ENCODE peak calls at places on chromosomes 5 and 9, in six cellular contexts. Q, Y, N, E, C and D are unnamed samples.

GRCh38 chr5:137292461-137293025 is 206.6 kb downstream of the SPOCK1 start:
- DNase-seq in E (no peak), Q (no peak), N (no peak), C (no peak), Y (no peak), D (no peak)

GRCh38 chr5:74919487-74919886 is 53.3 kb upstream of the FAM169A start:
- DNase-seq in Y (no peak), E (no peak), N (no peak), Q (peak; percentile 62), C (peak; percentile 7), D (no peak)

GRCh38 chr5:179254638-179255271 is 90.5 kb downstream of the ADAMTS2 start:
- DNase-seq in C (no peak), Q (no peak), E (no peak), N (no peak), Y (no peak), D (peak; percentile 45)

GRCh38 chr9:7979591-7979990 is 180.0 kb upstream of the DMAC1 start:
- DNase-seq in Y (no peak), C (no peak), E (no peak), N (no peak), Q (no peak), D (no peak)

GRCh38 chr5:36801521-36801920 is 75.0 kb upstream of the NIPBL start:
- DNase-seq in Y (no peak), N (no peak), Q (no peak), C (no peak), E (no peak), D (no peak)

GRCh38 chr5:158154226-158155005 is 295.5 kb upstream of the CLINT1 start:
- DNase-seq in Q (peak; percentile 94), C (no peak), N (no peak), E (no peak), Y (no peak), D (no peak)

GRCh38 chr9:111036946-111037743 is 1.1 kb downstream of the LPAR1 start:
- DNase-seq in C (no peak), Y (no peak), E (no peak), N (no peak), Q (peak; percentile 40), D (no peak)

GRCh38 chr9:76605271-76605670 is 146.3 kb downstream of the GCNT1 start:
- DNase-seq in C (no peak), Q (no peak), E (no peak), Y (no peak), N (no peak), D (no peak)

GRCh38 chr5:53130206-53130605 is 20.6 kb upstream of the MOCS2 start:
- DNase-seq in Y (no peak), Q (no peak), C (no peak), E (no peak), N (no peak), D (no peak)

GRCh38 chr9:122498883-122499288 is 11.7 kb upstream of the OR1J2 start:
- DNase-seq in N (no peak), E (peak; percentile 38), Q (peak; percentile 65), C (peak; percentile 3), Y (peak; percentile 6), D (no peak)

GRCh38 chr9:15357050-15357653 is 50.1 kb upstream of the TTC39B start:
- DNase-seq in E (peak; percentile 62), Y (no peak), C (no peak), N (no peak), Q (peak; percentile 39), D (no peak)

GRCh38 chr9:129595323-129595741 is 25.6 kb downstream of the C9orf50 start:
- DNase-seq in Q (peak; percentile 22), N (no peak), C (no peak), Y (no peak), E (no peak), D (no peak)

GRCh38 chr5:1875843-1876671 is 6.7 kb downstream of the IRX4 start:
- DNase-seq in Q (no peak), C (no peak), Y (no peak), E (no peak), N (no peak), D (no peak)

GRCh38 chr5:79518718-79519117 is 4.8 kb upstream of the HOMER1 start:
- DNase-seq in Q (peak; percentile 44), E (no peak), N (no peak), C (no peak), Y (no peak), D (no peak)